ENCODE peak calls at places on chromosome 1, in nine cellular contexts. P is stimulated activated CD8-positive, alpha-beta memory T cell treated with anti-CD3 and anti-CD28 coated beads, Interleukin-4, amount 100 ng/mL, for 4 hours; X is cardiac muscle cell; G is activated CD8-positive, alpha-beta memory T cell treated with anti-CD3 and anti-CD28 coated beads, Interleukin-2, amount 50 U/mL, for 48 hours; J is lung; B is central memory CD8-positive, alpha-beta T cell; U is cortex of kidney; N is activated CD4-positive, alpha-beta T cell treated with anti-CD3 and anti-CD28 coated beads for 24 hours; O is DMS153. Q is an unnamed sample.

GRCh38 chr1:27398405-27399149 is 6.2 kb downstream of the GPR3 start:
- DNase-seq in X (no peak), G (no peak), U (no peak), B (no peak), O (no peak), J (no peak), N (no peak), P (no peak), Q (no peak)

GRCh38 chr1:101371259-101371658 is 134.4 kb downstream of the S1PR1 start:
- DNase-seq in G (no peak), U (no peak), N (no peak), X (no peak), J (no peak), B (no peak), O (no peak), P (no peak), Q (peak)

GRCh38 chr1:23196627-23197328 is 20.5 kb downstream of the HTR1D start:
- DNase-seq in G (no peak), J (peak), X (no peak), B (no peak), U (no peak), P (no peak), O (no peak), N (no peak), Q (no peak)

GRCh38 chr1:200971955-200972711 is 51.4 kb downstream of the KIF21B start:
- DNase-seq in G (peak), J (peak), B (peak), P (peak), O (peak), U (no peak), N (peak), X (peak), Q (peak)

GRCh38 chr1:223129229-223129851 is 13.7 kb downstream of the TLR5 start:
- DNase-seq in X (peak), O (no peak), P (no peak), B (peak), U (no peak), N (peak), G (peak), J (peak), Q (peak)

GRCh38 chr1:159141584-159142518 is 29.6 kb upstream of the CADM3 start:
- DNase-seq in J (no peak), U (no peak), X (no peak), O (peak), G (peak), N (no peak), P (no peak), B (no peak), Q (no peak)

GRCh38 chr1:11448375-11449085 is 30.4 kb upstream of the DISP3 start:
- DNase-seq in J (no peak), O (no peak), X (no peak), N (no peak), B (no peak), G (no peak), P (no peak), U (no peak), Q (no peak)

GRCh38 chr1:214581785-214582184 is 21.2 kb upstream of the CENPF start:
- DNase-seq in G (no peak), X (no peak), O (no peak), U (no peak), N (no peak), B (no peak), J (no peak), P (no peak), Q (no peak)

GRCh38 chr1:62428351-62428750 is 8.5 kb upstream of the USP1 start:
- DNase-seq in O (no peak), N (no peak), G (no peak), P (no peak), U (no peak), X (no peak), B (no peak), J (no peak), Q (no peak)

GRCh38 chr1:65525297-65526048 is 105.0 kb downstream of the LEPR start:
- DNase-seq in P (no peak), B (no peak), X (peak), N (no peak), U (no peak), J (no peak), O (no peak), G (no peak), Q (no peak)

GRCh38 chr1:111989531-111990025 is at the start of gene KCND3:
- DNase-seq in X (peak), B (no peak), G (peak), O (no peak), J (no peak), P (no peak), U (no peak), N (no peak), Q (no peak)

GRCh38 chr1:93317207-93317606 is 28.5 kb upstream of the DR1 start:
- DNase-seq in N (no peak), O (no peak), X (no peak), P (no peak), J (no peak), G (no peak), B (no peak), U (no peak), Q (no peak)

GRCh38 chr1:215023151-215023832 is 59.2 kb upstream of the KCNK2 start:
- DNase-seq in O (no peak), B (no peak), J (no peak), U (no peak), G (no peak), N (no peak), X (no peak), P (no peak), Q (no peak)

GRCh38 chr1:18951818-18952391 is 4.6 kb downstream of the IFFO2 start:
- DNase-seq in X (no peak), G (peak), J (no peak), N (peak), O (no peak), P (peak), U (no peak), B (peak), Q (peak)

GRCh38 chr1:149917590-149918144 is at the start of gene SV2A:
- DNase-seq in O (peak), J (no peak), N (peak), B (no peak), P (peak), U (no peak), G (peak), X (peak), Q (no peak)

GRCh38 chr1:34800214-34800613 is 7.4 kb downstream of the GJA4 start:
- DNase-seq in O (no peak), J (no peak), B (no peak), N (no peak), P (no peak), X (no peak), U (no peak), G (no peak), Q (no peak)

GRCh38 chr1:78005755-78006154 is 1.0 kb downstream of the DNAJB4 start:
- DNase-seq in G (no peak), N (no peak), B (no peak), J (no peak), X (peak), U (no peak), P (no peak), O (no peak), Q (no peak)

GRCh38 chr1:195766709-195767108 is 841.5 kb downstream of the KCNT2 start:
- DNase-seq in U (no peak), J (no peak), O (no peak), G (no peak), N (no peak), B (no peak), X (no peak), P (no peak), Q (no peak)